ENCODE peak calls at places on chromosomes 12 and 14, in eight cellular contexts. One of them, this sample, is unnamed. For H3K4me1, the result is how much of the 10 kb centered on the place peaks cover.

GRCh38 chr12:10364839-10365681 is 24.8 kb downstream of the KLRK1 start:
- DNase-seq in BE2C: peak
- DNase-seq in heart right ventricle: peak
- DNase-seq in uterus: peak
- DNase-seq in A549: peak
- DNase-seq in hepatocyte: peak
- DNase-seq in Peyer's patch: peak
- DNase-seq in heart left ventricle: no peak
- DNase-seq in this sample: peak

GRCh38 chr14:90114554-90114953 is 52.8 kb downstream of the KCNK13 start:
- DNase-seq in hepatocyte: no peak
- DNase-seq in uterus: no peak
- DNase-seq in heart right ventricle: no peak
- DNase-seq in A549: peak
- DNase-seq in heart left ventricle: no peak
- DNase-seq in BE2C: peak
- DNase-seq in Peyer's patch: no peak
- DNase-seq in this sample: no peak

GRCh38 chr14:101029668-101030290 is 126.3 kb upstream of the RTL1 start:
- DNase-seq in uterus: no peak
- DNase-seq in hepatocyte: no peak
- DNase-seq in BE2C: no peak
- DNase-seq in heart right ventricle: no peak
- DNase-seq in Peyer's patch: no peak
- DNase-seq in heart left ventricle: peak
- DNase-seq in A549: no peak
- DNase-seq in this sample: no peak

GRCh38 chr12:64813733-64814132 is 10.7 kb upstream of the TBC1D30 start:
- DNase-seq in uterus: no peak
- DNase-seq in hepatocyte: no peak
- DNase-seq in A549: no peak
- DNase-seq in BE2C: no peak
- DNase-seq in Peyer's patch: no peak
- DNase-seq in heart left ventricle: no peak
- DNase-seq in heart right ventricle: no peak
- DNase-seq in this sample: no peak

GRCh38 chr14:73125746-73126145 is 10.6 kb upstream of the PSEN1 start:
- DNase-seq in Peyer's patch: no peak
- DNase-seq in hepatocyte: no peak
- DNase-seq in heart right ventricle: no peak
- DNase-seq in BE2C: no peak
- DNase-seq in A549: no peak
- DNase-seq in heart left ventricle: no peak
- DNase-seq in uterus: no peak
- DNase-seq in this sample: no peak

GRCh38 chr12:79441534-79441933 is 249.2 kb downstream of the PAWR start:
- DNase-seq in heart right ventricle: no peak
- DNase-seq in uterus: no peak
- DNase-seq in heart left ventricle: no peak
- DNase-seq in A549: no peak
- DNase-seq in hepatocyte: no peak
- DNase-seq in Peyer's patch: no peak
- DNase-seq in BE2C: no peak
- DNase-seq in this sample: no peak

GRCh38 chr14:65255583-65256443 is 153.5 kb upstream of the MAX start:
- DNase-seq in uterus: no peak
- DNase-seq in heart right ventricle: no peak
- DNase-seq in A549: no peak
- DNase-seq in hepatocyte: peak
- DNase-seq in Peyer's patch: no peak
- DNase-seq in heart left ventricle: no peak
- DNase-seq in BE2C: peak
- DNase-seq in this sample: no peak

GRCh38 chr12:80490329-80490728 is 46.3 kb downstream of the PTPRQ start:
- DNase-seq in heart left ventricle: no peak
- DNase-seq in BE2C: no peak
- DNase-seq in hepatocyte: no peak
- DNase-seq in heart right ventricle: no peak
- DNase-seq in uterus: no peak
- DNase-seq in A549: no peak
- DNase-seq in Peyer's patch: no peak
- DNase-seq in this sample: peak

GRCh38 chr12:58886474-58886873 is 33.8 kb downstream of the LRIG3 start:
- DNase-seq in hepatocyte: no peak
- DNase-seq in A549: no peak
- DNase-seq in uterus: no peak
- DNase-seq in BE2C: no peak
- DNase-seq in Peyer's patch: no peak
- DNase-seq in heart right ventricle: no peak
- DNase-seq in heart left ventricle: no peak
- DNase-seq in this sample: no peak

GRCh38 chr12:7557227-7557626 is 53.6 kb upstream of the CD163 start:
- DNase-seq in BE2C: no peak
- DNase-seq in uterus: no peak
- DNase-seq in heart right ventricle: no peak
- DNase-seq in heart left ventricle: no peak
- DNase-seq in A549: no peak
- DNase-seq in Peyer's patch: no peak
- DNase-seq in hepatocyte: no peak
- DNase-seq in this sample: no peak

GRCh38 chr12:8860165-8860961 is 37.9 kb downstream of the A2ML1 start:
- DNase-seq in BE2C: no peak
- DNase-seq in hepatocyte: peak
- DNase-seq in heart left ventricle: no peak
- DNase-seq in heart right ventricle: peak
- DNase-seq in uterus: peak
- DNase-seq in Peyer's patch: peak
- DNase-seq in A549: no peak
- DNase-seq in this sample: peak

GRCh38 chr12:16515666-16516065 is 90.3 kb downstream of the LMO3 start:
- DNase-seq in BE2C: no peak
- DNase-seq in heart left ventricle: no peak
- DNase-seq in heart right ventricle: no peak
- DNase-seq in A549: no peak
- DNase-seq in Peyer's patch: no peak
- DNase-seq in uterus: no peak
- DNase-seq in hepatocyte: no peak
- DNase-seq in this sample: peak

GRCh38 chr12:109010259-109010658 is 10.6 kb downstream of the SVOP start:
- DNase-seq in hepatocyte: no peak
- DNase-seq in uterus: no peak
- DNase-seq in heart right ventricle: no peak
- DNase-seq in Peyer's patch: no peak
- DNase-seq in heart left ventricle: no peak
- DNase-seq in A549: no peak
- DNase-seq in BE2C: no peak
- DNase-seq in this sample: no peak

GRCh38 chr12:124545508-124546418 is 21.6 kb downstream of the NCOR2 start:
- DNase-seq in hepatocyte: no peak
- DNase-seq in Peyer's patch: peak
- DNase-seq in uterus: no peak
- DNase-seq in A549: no peak
- DNase-seq in heart left ventricle: no peak
- DNase-seq in heart right ventricle: no peak
- DNase-seq in BE2C: no peak
- DNase-seq in this sample: no peak

GRCh38 chr12:25500651-25501050 is 52.4 kb downstream of the LMNTD1 start:
- DNase-seq in heart right ventricle: no peak
- DNase-seq in BE2C: no peak
- DNase-seq in Peyer's patch: no peak
- DNase-seq in A549: no peak
- DNase-seq in hepatocyte: no peak
- DNase-seq in heart left ventricle: no peak
- DNase-seq in uterus: no peak
- DNase-seq in this sample: no peak

GRCh38 chr12:108119126-108119973 is 9.7 kb upstream of the WSCD2 start:
- DNase-seq in heart right ventricle: peak
- DNase-seq in hepatocyte: peak
- DNase-seq in BE2C: no peak
- DNase-seq in Peyer's patch: peak
- DNase-seq in A549: no peak
- DNase-seq in heart left ventricle: no peak
- DNase-seq in uterus: peak
- DNase-seq in this sample: no peak

GRCh38 chr12:79444089-79444488 is 246.7 kb downstream of the PAWR start:
- DNase-seq in uterus: no peak
- DNase-seq in hepatocyte: no peak
- DNase-seq in A549: no peak
- DNase-seq in heart right ventricle: no peak
- DNase-seq in heart left ventricle: no peak
- DNase-seq in BE2C: no peak
- DNase-seq in Peyer's patch: no peak
- DNase-seq in this sample: peak

GRCh38 chr12:98478606-98479005 is 36.8 kb upstream of the TMPO start:
- DNase-seq in uterus: no peak
- DNase-seq in BE2C: no peak
- DNase-seq in A549: no peak
- DNase-seq in hepatocyte: no peak
- DNase-seq in heart right ventricle: no peak
- DNase-seq in heart left ventricle: no peak
- DNase-seq in Peyer's patch: no peak
- DNase-seq in this sample: no peak

GRCh38 chr12:14310866-14311265 is 54.6 kb upstream of the ATF7IP start:
- DNase-seq in BE2C: no peak
- DNase-seq in uterus: no peak
- DNase-seq in heart right ventricle: no peak
- DNase-seq in heart left ventricle: no peak
- DNase-seq in A549: no peak
- DNase-seq in hepatocyte: no peak
- DNase-seq in Peyer's patch: no peak
- DNase-seq in this sample: no peak

DNA sequence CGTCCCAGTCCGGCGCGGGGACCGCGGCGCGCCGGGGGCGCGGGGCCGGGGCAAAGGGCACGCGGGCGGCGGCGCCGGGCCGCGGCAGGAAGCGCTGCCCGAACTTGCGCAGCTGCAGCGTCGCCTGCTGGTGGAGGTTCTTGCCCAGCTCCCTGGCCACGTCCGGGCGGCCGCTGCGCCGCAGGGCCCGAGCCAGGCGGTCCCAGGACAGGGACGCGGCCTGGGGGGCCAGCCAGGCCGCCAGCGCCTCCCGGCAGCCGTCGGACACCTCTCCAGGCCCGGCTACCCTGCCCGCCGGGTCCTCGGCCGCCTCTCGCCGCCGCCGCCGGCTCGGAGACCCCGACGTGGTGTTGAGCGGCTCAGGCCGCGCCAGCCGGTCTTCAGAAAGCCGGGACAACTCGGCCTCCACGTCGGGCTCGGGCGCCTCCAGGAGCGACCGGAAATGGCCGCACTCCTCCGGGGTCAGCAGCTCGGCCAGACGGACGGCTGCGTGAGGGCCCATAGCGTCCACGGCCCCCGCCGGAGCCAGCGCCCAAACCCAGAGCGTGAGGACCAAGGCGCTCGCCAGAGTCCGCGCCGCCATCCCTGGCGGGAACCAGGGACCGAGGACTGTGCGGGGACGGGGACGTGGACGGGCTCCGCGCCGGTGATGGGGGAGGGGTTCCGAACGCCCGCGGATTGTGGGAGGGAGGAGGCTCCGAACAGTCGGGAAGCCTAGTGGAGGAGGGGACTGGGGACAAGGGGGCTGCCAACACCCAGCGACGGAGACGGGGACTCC is 34.0 kb downstream of the FIGNL2 start:
- DNase-seq in uterus: peak
- DNase-seq in Peyer's patch: peak
- DNase-seq in hepatocyte: peak
- DNase-seq in heart left ventricle: peak
- DNase-seq in BE2C: peak
- DNase-seq in heart right ventricle: peak
- DNase-seq in A549: peak
- DNase-seq in this sample: peak
- H3K4me3 ChIP-seq in uterus: peak
- H3K4me3 ChIP-seq in Peyer's patch: peak
- H3K4me3 ChIP-seq in hepatocyte: peak
- H3K4me3 ChIP-seq in heart left ventricle: peak
- H3K4me3 ChIP-seq in BE2C: peak
- H3K4me3 ChIP-seq in heart right ventricle: peak
- H3K4me3 ChIP-seq in A549: peak
- H3K4me3 ChIP-seq in this sample: peak

GRCh38 chr12:68610435-68611093 is at the start of gene RAP1B:
- DNase-seq in Peyer's patch: peak
- DNase-seq in hepatocyte: peak
- DNase-seq in heart left ventricle: peak
- DNase-seq in uterus: peak
- DNase-seq in A549: peak
- DNase-seq in heart right ventricle: peak
- DNase-seq in BE2C: peak
- DNase-seq in this sample: peak
- TF ChIP-seq CTCF in Peyer's patch: no peak
- TF ChIP-seq CTCF in hepatocyte: no peak
- TF ChIP-seq CTCF in heart left ventricle: no peak
- TF ChIP-seq CTCF in uterus: no peak
- TF ChIP-seq CTCF in A549: no peak
- TF ChIP-seq CTCF in heart right ventricle: no peak
- TF ChIP-seq CTCF in BE2C: no peak
- TF ChIP-seq CTCF in this sample: no peak

GRCh38 chr14:96251656-96252155 is 4.3 kb upstream of the BDKRB1 start:
- DNase-seq in Peyer's patch: no peak
- DNase-seq in hepatocyte: no peak
- DNase-seq in heart right ventricle: no peak
- DNase-seq in BE2C: no peak
- DNase-seq in uterus: no peak
- DNase-seq in heart left ventricle: no peak
- DNase-seq in A549: no peak
- DNase-seq in this sample: no peak
- H3K4me1 ChIP-seq in Peyer's patch: under half
- H3K4me1 ChIP-seq in hepatocyte: under half
- H3K4me1 ChIP-seq in heart right ventricle: under half
- H3K4me1 ChIP-seq in BE2C: under half
- H3K4me1 ChIP-seq in uterus: under half
- H3K4me1 ChIP-seq in heart left ventricle: under half
- H3K4me1 ChIP-seq in A549: half or more
- H3K4me1 ChIP-seq in this sample: under half

GRCh38 chr14:97218336-97218712 is 421.1 kb downstream of the VRK1 start:
- DNase-seq in uterus: no peak
- DNase-seq in hepatocyte: no peak
- DNase-seq in heart left ventricle: no peak
- DNase-seq in A549: no peak
- DNase-seq in heart right ventricle: no peak
- DNase-seq in Peyer's patch: no peak
- DNase-seq in BE2C: no peak
- DNase-seq in this sample: peak

GRCh38 chr14:97221572-97221971 is 424.4 kb downstream of the VRK1 start:
- DNase-seq in uterus: no peak
- DNase-seq in hepatocyte: no peak
- DNase-seq in heart right ventricle: no peak
- DNase-seq in heart left ventricle: no peak
- DNase-seq in Peyer's patch: no peak
- DNase-seq in A549: no peak
- DNase-seq in BE2C: no peak
- DNase-seq in this sample: no peak

GRCh38 chr14:97217094-97217885 is 420.1 kb downstream of the VRK1 start:
- DNase-seq in heart right ventricle: no peak
- DNase-seq in Peyer's patch: no peak
- DNase-seq in BE2C: no peak
- DNase-seq in A549: no peak
- DNase-seq in uterus: no peak
- DNase-seq in hepatocyte: no peak
- DNase-seq in heart left ventricle: no peak
- DNase-seq in this sample: no peak

GRCh38 chr14:97218713-97219355 is 421.7 kb downstream of the VRK1 start:
- DNase-seq in hepatocyte: peak
- DNase-seq in uterus: no peak
- DNase-seq in A549: no peak
- DNase-seq in BE2C: no peak
- DNase-seq in Peyer's patch: no peak
- DNase-seq in heart right ventricle: no peak
- DNase-seq in heart left ventricle: no peak
- DNase-seq in this sample: no peak

GRCh38 chr14:97219356-97220017 is 422.3 kb downstream of the VRK1 start:
- DNase-seq in Peyer's patch: no peak
- DNase-seq in heart left ventricle: no peak
- DNase-seq in BE2C: no peak
- DNase-seq in uterus: no peak
- DNase-seq in A549: no peak
- DNase-seq in hepatocyte: no peak
- DNase-seq in heart right ventricle: no peak
- DNase-seq in this sample: no peak
- H3K4me3 ChIP-seq in Peyer's patch: peak
- H3K4me3 ChIP-seq in heart left ventricle: peak
- H3K4me3 ChIP-seq in BE2C: no peak
- H3K4me3 ChIP-seq in uterus: no peak
- H3K4me3 ChIP-seq in A549: no peak
- H3K4me3 ChIP-seq in hepatocyte: peak
- H3K4me3 ChIP-seq in heart right ventricle: peak
- H3K4me3 ChIP-seq in this sample: peak

This sample was measured in cardiac muscle cell.